ENCODE peak calls at places on chromosomes 13 and 19, in four cellular contexts. B is osteoblast; O is CD4-positive, CD25-positive, alpha-beta regulatory T cell; F is CD8-positive, alpha-beta T cell. W is an unnamed sample.
A peak's percentile ranks its signal among the peaks of the same experiment; 100 is the strongest.

GRCh38 chr13:29073762-29074161 is 253.6 kb downstream of the MTUS2 start:
- DNase-seq in B (no peak), O (no peak), F (no peak), W (no peak)

GRCh38 chr19:6021878-6022569 is 44.1 kb upstream of the RANBP3 start:
- DNase-seq in B (peak; percentile 95), O (peak; percentile 65), F (peak; percentile 82), W (peak; percentile 93)

GRCh38 chr19:46033401-46033800 is 7.4 kb downstream of the IGFL4 start:
- DNase-seq in B (no peak), O (no peak), F (no peak), W (no peak)

GRCh38 chr13:99501952-99502310 is 659 bp downstream of the TM9SF2 start:
- DNase-seq in B (peak; percentile 58), O (no peak), F (peak; percentile 18), W (no peak)

GRCh38 chr13:60584976-60585375 is 188.0 kb downstream of the TDRD3 start:
- DNase-seq in B (no peak), O (no peak), F (no peak), W (no peak)

GRCh38 chr19:42018503-42019193 is 24.6 kb upstream of the ATP1A3 start:
- DNase-seq in B (peak; percentile 88), O (no peak), F (no peak), W (no peak)

GRCh38 chr19:39937094-39937493 is 2.7 kb upstream of the FCGBP start:
- DNase-seq in B (no peak), O (peak; percentile 11), F (peak; percentile 46), W (no peak)

GRCh38 chr19:14166448-14166847 is 30.1 kb upstream of the ASF1B start:
- DNase-seq in B (peak; percentile 89), O (no peak), F (no peak), W (no peak)

GRCh38 chr13:73934215-73934623 is 200.0 kb downstream of the KLF12 start:
- DNase-seq in B (no peak), O (no peak), F (no peak), W (no peak)

GRCh38 chr13:99653526-99653925 is 152.3 kb downstream of the TM9SF2 start:
- DNase-seq in B (no peak), O (no peak), F (no peak), W (no peak)

GRCh38 chr19:55716531-55716930 is 21.7 kb downstream of the NLRP9 start:
- DNase-seq in B (no peak), O (no peak), F (no peak), W (no peak)

GRCh38 chr13:51643114-51643881 is 59.0 kb downstream of the WDFY2 start:
- DNase-seq in B (peak; percentile 75), O (no peak), F (no peak), W (no peak)

GRCh38 chr13:64277097-64277496 is 2861.4 kb upstream of the PCDH20 start:
- DNase-seq in B (no peak), O (no peak), F (no peak), W (no peak)

GRCh38 chr19:42514449-42514848 is 13.8 kb downstream of the CEACAM1 start:
- DNase-seq in B (no peak), O (no peak), F (no peak), W (no peak)

GRCh38 chr13:111423168-111423785 is 102.8 kb downstream of the TEX29 start:
- DNase-seq in B (no peak), O (no peak), F (no peak), W (no peak)

GRCh38 chr19:13010038-13010991 is 15.0 kb downstream of the NFIX start:
- DNase-seq in B (peak; percentile 98), O (no peak), F (no peak), W (no peak)

GRCh38 chr19:13012690-13013608 is 17.7 kb downstream of the NFIX start:
- DNase-seq in B (peak; percentile 99), O (no peak), F (peak; percentile 23), W (no peak)

GRCh38 chr19:13012390-13012689 is 17.1 kb downstream of the NFIX start:
- DNase-seq in B (no peak), O (no peak), F (no peak), W (no peak)

GRCh38 chr19:13010992-13011652 is 15.8 kb downstream of the NFIX start:
- DNase-seq in B (peak; percentile 71), O (no peak), F (no peak), W (no peak)

GRCh38 chr19:13011653-13012389 is 16.5 kb downstream of the NFIX start:
- DNase-seq in B (peak; percentile 73), O (no peak), F (no peak), W (no peak)
- H3K4me1 ChIP-seq in B (peaks cover 45% of the 10 kb centered on the region), O (peaks cover 19% of the 10 kb centered on the region), F (peaks cover 31% of the 10 kb centered on the region), W (no peaks in the 10 kb centered on the region)

GRCh38 chr19:12665281-12665573 is 1.3 kb downstream of the MAN2B1 start:
- DNase-seq in B (no peak), O (peak; percentile 19), F (peak; percentile 56), W (no peak)

GRCh38 chr19:12664406-12665280 is 1.9 kb downstream of the MAN2B1 start:
- DNase-seq in B (peak; percentile 73), O (no peak), F (no peak), W (peak; percentile 38)

GRCh38 chr19:12667903-12668302 is 1.3 kb downstream of the WDR83 start:
- DNase-seq in B (peak; percentile 65), O (no peak), F (no peak), W (no peak)

GRCh38 chr19:12666305-12667048 is at the start of the genes MAN2B1 and WDR83:
- DNase-seq in B (peak; percentile 99), O (peak; percentile 76), F (peak; percentile 77), W (peak; percentile 90)

DNA sequence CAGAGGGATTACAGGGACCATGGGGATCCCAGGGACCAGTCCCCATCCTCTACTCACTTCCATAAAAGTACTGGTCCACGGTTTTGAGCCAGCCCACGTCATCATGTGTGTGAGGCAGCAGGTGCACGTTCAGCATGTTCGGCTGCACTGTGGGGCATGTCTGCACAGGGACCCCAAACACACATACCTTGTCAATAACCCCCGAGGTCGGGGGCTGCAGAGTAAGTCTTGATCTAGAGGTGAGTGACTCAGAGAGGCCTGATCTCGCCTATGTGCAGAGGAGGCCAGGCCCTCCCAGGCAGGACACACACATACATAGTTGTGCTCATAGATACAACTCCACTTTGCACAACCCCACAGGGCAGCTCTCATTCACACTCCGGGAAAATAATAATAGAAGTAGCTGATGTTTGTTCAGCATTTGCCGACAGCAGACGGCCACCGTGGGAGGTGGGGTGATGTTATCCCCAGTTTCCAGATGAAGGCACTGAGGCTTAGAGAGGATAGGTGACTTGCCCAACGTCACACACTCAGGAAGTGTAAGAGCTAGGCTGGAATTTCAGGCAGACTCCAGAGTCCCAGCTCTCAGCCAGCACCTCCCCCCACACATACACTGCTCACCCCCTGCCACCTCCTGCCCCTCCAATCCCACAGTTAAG is 767 bp downstream of the MAN2B1 start:
- DNase-seq in B (peak; percentile 86), O (no peak), F (no peak), W (no peak)
- H3K4me3 ChIP-seq in B (peak overlapping the region; percentile 88), O (peak overlapping the region; percentile 95), F (peak overlapping the region; percentile 82), W (peak overlapping the region; percentile 91)

DNA sequence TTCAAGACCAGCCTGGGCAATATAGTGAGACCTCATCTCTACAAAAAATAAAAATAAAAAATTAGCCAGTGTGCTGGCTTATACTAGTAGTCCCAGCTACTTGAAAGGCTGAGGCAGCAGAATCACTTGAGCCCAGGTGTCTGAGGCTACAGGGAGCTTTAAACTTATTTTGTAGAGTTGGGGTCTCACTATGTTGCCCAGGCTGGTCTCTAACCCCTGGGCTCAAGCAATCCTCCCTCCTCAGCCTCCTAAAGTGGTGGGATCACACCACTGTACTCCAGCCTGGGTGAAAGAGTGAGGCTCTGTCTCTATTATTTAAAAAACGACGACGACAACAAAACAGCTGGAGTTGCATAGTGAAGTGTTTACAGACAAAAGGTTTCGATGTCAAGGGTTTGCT is 8.0 kb downstream of the RAB3D start:
- DNase-seq in B (no peak), O (no peak), F (no peak), W (no peak)
- H3K36me3 ChIP-seq in B (peaks cover 4% of the 10 kb centered on the region), O (peaks cover 46% of the 10 kb centered on the region), F (peaks cover 4% of the 10 kb centered on the region), W (peaks cover 8% of the 10 kb centered on the region)

GRCh38 chr19:3723883-3724282 is 15.7 kb downstream of the TJP3 start:
- DNase-seq in B (peak; percentile 37), O (no peak), F (no peak), W (peak; percentile 28)

GRCh38 chr19:3725121-3725520 is 16.9 kb downstream of the TJP3 start:
- DNase-seq in B (peak; percentile 84), O (no peak), F (no peak), W (no peak)

GRCh38 chr19:3723110-3723488 is 14.9 kb downstream of the TJP3 start:
- DNase-seq in B (no peak), O (no peak), F (no peak), W (no peak)

GRCh38 chr19:3722443-3723109 is 14.4 kb downstream of the TJP3 start:
- DNase-seq in B (peak; percentile 84), O (no peak), F (no peak), W (peak; percentile 46)

GRCh38 chr19:3725640-3726310 is 17.6 kb downstream of the TJP3 start:
- DNase-seq in B (peak; percentile 66), O (no peak), F (no peak), W (no peak)
- H3K4me1 ChIP-seq in B (no peaks in the 10 kb centered on the region), O (peaks cover 16% of the 10 kb centered on the region), F (peaks cover 15% of the 10 kb centered on the region), W (peaks cover 4% of the 10 kb centered on the region)

GRCh38 chr13:30332516-30333165 is 25.3 kb upstream of the KATNAL1 start:
- DNase-seq in B (no peak), O (no peak), F (no peak), W (no peak)

GRCh38 chr13:30333601-30334000 is 26.2 kb upstream of the KATNAL1 start:
- DNase-seq in B (no peak), O (no peak), F (no peak), W (no peak)

GRCh38 chr13:30337061-30337601 is 29.8 kb upstream of the KATNAL1 start:
- DNase-seq in B (no peak), O (no peak), F (no peak), W (peak; percentile 96)

GRCh38 chr13:30331331-30331771 is 24.0 kb upstream of the KATNAL1 start:
- DNase-seq in B (no peak), O (no peak), F (no peak), W (no peak)

DNA sequence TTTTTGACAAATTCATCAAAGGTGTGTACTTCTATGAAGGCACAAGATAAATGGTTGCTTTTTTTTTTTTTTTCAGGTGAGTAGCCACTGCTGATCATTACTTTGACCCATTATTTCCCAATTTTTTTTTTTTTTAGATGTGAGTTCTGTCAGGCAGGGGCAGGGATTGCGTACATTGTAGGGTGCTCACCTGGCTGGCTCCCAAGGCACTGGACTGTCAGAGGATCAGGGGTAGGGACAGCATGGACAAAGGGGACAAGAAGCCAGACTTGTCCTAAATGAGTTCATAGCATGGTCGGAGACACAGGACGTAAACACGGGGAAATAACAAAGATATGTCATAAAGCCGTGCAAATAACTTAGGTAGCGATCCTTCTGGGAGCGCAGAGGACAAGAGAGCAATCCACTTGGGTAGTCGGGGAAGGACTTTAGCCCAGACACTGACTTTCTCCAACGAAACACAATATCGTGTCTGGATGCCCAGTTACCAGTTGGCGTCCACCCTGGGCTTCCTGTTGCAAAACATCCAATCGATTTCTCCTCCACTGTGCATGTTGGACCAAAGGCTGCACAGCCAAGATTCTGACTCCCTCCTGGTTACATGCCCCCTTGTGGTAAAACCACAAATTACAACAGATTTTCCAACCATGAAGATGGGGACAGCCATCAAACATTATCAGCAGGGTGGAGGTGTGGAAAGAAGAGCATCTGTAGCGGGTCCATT is 27.5 kb upstream of the KATNAL1 start:
- DNase-seq in B (no peak), O (no peak), F (peak; percentile 20), W (peak; percentile 56)
- H3K4me3 ChIP-seq in B (no peak overlapping the region), O (no peak overlapping the region), F (no peak overlapping the region), W (no peak overlapping the region)

DNA sequence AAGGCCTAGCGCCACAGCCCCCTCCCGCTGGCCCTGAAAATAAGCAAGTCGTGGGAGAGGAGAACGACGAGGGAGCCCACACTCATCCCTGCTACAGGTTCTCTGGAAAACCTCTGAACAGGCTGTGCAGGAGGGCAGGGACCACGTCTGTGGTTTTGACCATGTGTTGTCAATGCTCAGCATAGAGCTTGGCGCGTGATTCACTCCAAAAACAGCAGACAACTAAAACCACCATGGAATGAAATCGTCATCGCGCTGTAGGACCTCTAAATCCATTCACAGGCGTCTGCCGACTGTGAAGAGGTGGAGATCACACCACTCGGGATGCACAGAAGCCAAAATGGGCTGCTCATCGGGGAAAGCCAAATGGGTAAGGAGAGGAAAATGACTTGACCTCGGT is 121.3 kb downstream of the COL4A1 start:
- DNase-seq in B (peak; percentile 77), O (no peak), F (no peak), W (no peak)
- H3K36me3 ChIP-seq in B (peaks cover 84% of the 10 kb centered on the region), O (no peaks in the 10 kb centered on the region), F (no peaks in the 10 kb centered on the region), W (no peaks in the 10 kb centered on the region)

W was measured in HAP-1.